ENCODE peak calls at places on chromosomes 12 and 14, in nine cellular contexts. I is astrocyte of the cerebellum; S is cardiac muscle cell; M is CD8-positive, alpha-beta T cell; V is cardiac fibroblast; P is naive thymus-derived CD4-positive, alpha-beta T cell; J is stomach; X is PC-3; D is ovary. K is an unnamed sample.

GRCh38 chr12:113059071-113059595 is 2.6 kb downstream of the DTX1 start:
- DNase-seq in X (no peak), D (no peak), P (no peak), M (no peak), S (no peak), J (no peak), I (no peak), V (no peak), K (no peak)

GRCh38 chr14:61891251-61891650 is 129.0 kb downstream of the SNAPC1 start:
- DNase-seq in D (no peak), S (no peak), I (no peak), M (no peak), J (no peak), X (peak), P (no peak), V (peak), K (no peak)

GRCh38 chr12:67484788-67485480 is 163.6 kb upstream of the DYRK2 start:
- DNase-seq in D (no peak), J (no peak), I (no peak), M (peak), V (no peak), P (no peak), X (peak), S (no peak), K (no peak)

GRCh38 chr12:31214626-31215520 is 111.1 kb downstream of the SINHCAF start:
- DNase-seq in X (no peak), V (no peak), S (no peak), M (no peak), P (no peak), D (no peak), I (no peak), J (no peak), K (no peak)

GRCh38 chr14:72608391-72609204 is 285.3 kb downstream of the DPF3 start:
- DNase-seq in X (peak), M (no peak), D (no peak), J (no peak), I (peak), P (no peak), S (no peak), V (peak), K (no peak)

GRCh38 chr14:64755661-64756265 is 51.5 kb downstream of the PLEKHG3 start:
- DNase-seq in V (peak), S (no peak), P (peak), I (no peak), X (peak), D (no peak), J (no peak), M (peak), K (no peak)

GRCh38 chr12:106329231-106329985 is 26.9 kb downstream of the TCP11L2 start:
- DNase-seq in I (no peak), S (no peak), P (no peak), J (no peak), M (no peak), X (no peak), V (no peak), D (no peak), K (no peak)

GRCh38 chr12:16349132-16349463 is 1.7 kb downstream of the MGST1 start:
- DNase-seq in S (no peak), V (peak), J (peak), X (peak), D (no peak), M (no peak), I (peak), P (no peak), K (no peak)

GRCh38 chr14:77123381-77124344 is 17.9 kb downstream of the ZDHHC22 start:
- DNase-seq in V (no peak), D (no peak), M (no peak), I (no peak), S (no peak), P (no peak), X (peak), J (peak), K (peak)

GRCh38 chr14:61475316-61475715 is 153.9 kb downstream of the PRKCH start:
- DNase-seq in I (peak), M (no peak), S (peak), X (peak), V (peak), D (no peak), P (no peak), J (no peak), K (no peak)

GRCh38 chr12:28941248-28941647 is 207.8 kb upstream of the FAR2 start:
- DNase-seq in V (peak), S (no peak), I (no peak), X (peak), P (no peak), D (no peak), M (no peak), J (no peak), K (no peak)

GRCh38 chr14:69460093-69460701 is 24.3 kb upstream of the PLEKHD1 start:
- DNase-seq in D (peak), J (peak), P (peak), X (peak), I (peak), M (peak), S (peak), V (peak), K (peak)

GRCh38 chr12:65536876-65537661 is 258.6 kb downstream of the MSRB3 start:
- DNase-seq in J (no peak), V (peak), S (peak), P (no peak), I (peak), D (no peak), X (peak), M (no peak), K (no peak)

GRCh38 chr12:103880299-103881142 is 39.5 kb upstream of the NT5DC3 start:
- DNase-seq in X (peak), D (no peak), M (no peak), I (no peak), S (no peak), V (no peak), P (peak), J (no peak), K (no peak)

GRCh38 chr12:54868690-54869089 is 14.4 kb downstream of the MUCL1 start:
- DNase-seq in M (no peak), D (no peak), V (no peak), I (no peak), S (no peak), P (no peak), X (no peak), J (no peak), K (no peak)

GRCh38 chr12:64258576-64258975 is 36.5 kb upstream of the KICS2 start:
- DNase-seq in J (no peak), X (no peak), P (no peak), D (no peak), S (no peak), I (no peak), M (no peak), V (no peak), K (no peak)

GRCh38 chr12:64252708-64253107 is 30.6 kb upstream of the KICS2 start:
- DNase-seq in P (no peak), D (no peak), M (no peak), I (no peak), V (peak), S (no peak), X (no peak), J (no peak), K (no peak)

GRCh38 chr12:64253356-64253755 is 31.3 kb upstream of the KICS2 start:
- DNase-seq in J (no peak), D (no peak), M (no peak), V (no peak), X (no peak), S (no peak), P (no peak), I (no peak), K (no peak)

GRCh38 chr12:64256166-64256800 is 34.2 kb upstream of the KICS2 start:
- DNase-seq in M (no peak), X (peak), V (peak), P (peak), I (peak), D (no peak), S (peak), J (no peak), K (no peak)

DNA sequence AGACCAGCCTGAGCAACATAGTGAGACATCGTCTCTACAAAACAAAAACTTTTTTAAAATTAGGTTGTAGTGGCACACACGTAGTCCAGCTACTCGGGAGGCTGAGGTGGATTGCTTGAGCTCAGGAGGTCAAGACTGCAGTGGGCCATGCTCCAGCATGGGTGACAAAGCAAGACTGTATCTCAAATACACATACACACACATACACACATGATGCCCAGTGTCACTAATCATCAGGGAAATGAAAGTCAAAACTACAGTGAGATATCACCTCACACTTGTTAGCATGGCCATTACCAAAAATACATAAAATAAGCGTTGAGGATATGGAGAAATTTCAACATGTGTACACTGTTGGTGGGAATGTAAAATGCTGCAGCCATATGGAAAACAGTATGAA is 33.2 kb upstream of the KICS2 start:
- DNase-seq in S (no peak), D (no peak), J (no peak), M (no peak), V (no peak), I (no peak), X (no peak), P (no peak), K (no peak)
- H3K4me3 ChIP-seq in S (no peak), D (no peak), J (no peak), M (no peak), V (no peak), I (no peak), X (no peak), P (no peak), K (no peak)

GRCh38 chr12:85191-85666 is 18.7 kb downstream of the IQSEC3 start:
- DNase-seq in P (no peak), S (no peak), X (no peak), V (no peak), J (no peak), M (no peak), D (no peak), I (no peak), K (no peak)

GRCh38 chr12:80681-81190 is 14.2 kb downstream of the IQSEC3 start:
- DNase-seq in X (no peak), P (no peak), M (no peak), I (no peak), D (no peak), V (no peak), J (no peak), S (no peak), K (no peak)

GRCh38 chr12:82740-83139 is 16.2 kb downstream of the IQSEC3 start:
- DNase-seq in J (no peak), P (no peak), V (no peak), I (no peak), D (no peak), M (no peak), S (no peak), X (no peak), K (no peak)

GRCh38 chr12:87300-87699 is 20.7 kb downstream of the IQSEC3 start:
- DNase-seq in I (no peak), V (no peak), P (no peak), D (no peak), S (no peak), J (no peak), X (no peak), M (no peak), K (no peak)

DNA sequence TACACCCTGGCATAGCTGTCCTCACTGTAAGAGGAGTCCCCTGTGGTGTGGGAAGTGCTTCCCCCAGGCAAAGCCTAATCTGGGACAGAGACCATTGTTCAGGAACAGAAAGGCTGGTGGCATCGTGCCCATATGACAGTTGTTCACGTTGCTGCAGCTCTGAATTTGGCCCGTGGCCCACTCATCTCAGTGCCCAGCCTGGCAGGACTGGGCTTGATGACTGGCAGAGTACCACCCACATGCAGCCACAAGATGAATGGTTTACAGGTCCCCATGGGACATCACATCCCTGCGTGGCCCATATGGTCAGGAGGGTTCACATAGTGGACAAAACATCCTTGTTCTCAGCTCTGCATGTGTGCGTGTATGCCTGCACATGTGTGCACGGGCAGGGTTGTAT is 17.5 kb downstream of the IQSEC3 start:
- DNase-seq in X (no peak), J (no peak), M (no peak), V (no peak), I (no peak), D (no peak), P (no peak), S (no peak), K (no peak)
- H3K4me3 ChIP-seq in X (no peak), J (no peak), M (no peak), V (no peak), I (no peak), D (no peak), P (no peak), S (no peak), K (no peak)

GRCh38 chr14:97077687-97078086 is 280.5 kb downstream of the VRK1 start:
- DNase-seq in J (no peak), X (no peak), M (no peak), D (no peak), S (no peak), I (no peak), P (no peak), V (no peak), K (no peak)
- H3K4me3 ChIP-seq in J (no peak), X (peak), M (no peak), D (no peak), S (no peak), I (no peak), P (no peak), V (no peak), K (no peak)

GRCh38 chr12:3113671-3114070 is 36.5 kb downstream of the TSPAN9 start:
- DNase-seq in S (no peak), D (no peak), V (no peak), X (no peak), I (no peak), M (no peak), J (no peak), P (no peak), K (no peak)
- H3K4me3 ChIP-seq in S (no peak), D (no peak), V (no peak), X (no peak), I (no peak), M (no peak), J (no peak), P (no peak), K (no peak)

GRCh38 chr12:96155781-96156180 is 38.4 kb upstream of the ELK3 start:
- DNase-seq in V (no peak), S (no peak), J (no peak), P (no peak), M (no peak), I (no peak), D (no peak), X (no peak), K (no peak)
- H3K4me3 ChIP-seq in V (no peak), S (no peak), J (no peak), P (no peak), M (no peak), I (no peak), D (no peak), X (no peak), K (no peak)

GRCh38 chr12:94660436-94660835 is 10.1 kb upstream of the TMCC3 start:
- DNase-seq in P (no peak), S (no peak), X (no peak), M (no peak), D (no peak), V (no peak), J (no peak), I (no peak), K (no peak)

GRCh38 chr12:94659531-94659930 is 9.2 kb upstream of the TMCC3 start:
- DNase-seq in D (no peak), S (no peak), V (no peak), J (no peak), M (no peak), P (no peak), I (no peak), X (no peak), K (no peak)

GRCh38 chr12:94666158-94666557 is 15.8 kb upstream of the TMCC3 start:
- DNase-seq in X (no peak), P (no peak), J (no peak), V (no peak), I (no peak), D (no peak), M (no peak), S (no peak), K (no peak)

GRCh38 chr12:94663702-94664101 is 13.3 kb upstream of the TMCC3 start:
- DNase-seq in V (no peak), P (no peak), D (no peak), X (no peak), I (no peak), S (no peak), M (no peak), J (no peak), K (no peak)

DNA sequence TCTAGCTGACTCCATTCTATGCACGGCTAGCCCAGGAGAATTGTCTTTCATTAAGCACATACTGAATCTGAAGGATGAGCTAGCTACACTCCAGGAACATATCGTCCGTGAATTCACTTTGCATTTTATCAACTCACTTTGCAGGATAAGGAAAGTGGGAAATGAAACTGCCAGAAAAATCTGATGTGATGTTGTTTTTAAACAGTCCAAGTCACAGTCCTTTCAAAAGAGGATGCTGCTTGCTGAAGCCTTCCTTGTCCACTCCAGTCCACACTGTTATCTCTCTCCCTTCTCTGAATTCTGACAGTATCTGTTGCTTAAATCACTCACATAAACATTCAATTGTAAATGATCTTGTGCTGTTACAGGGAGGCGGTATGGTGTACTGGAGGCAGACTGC is 12.7 kb upstream of the TMCC3 start:
- DNase-seq in X (no peak), J (no peak), S (no peak), D (no peak), I (no peak), V (no peak), P (no peak), M (no peak), K (no peak)
- H3K4me3 ChIP-seq in X (no peak), J (no peak), S (no peak), D (no peak), I (no peak), V (no peak), P (no peak), M (no peak), K (no peak)